ENCODE peak calls at places on chromosome 11, in four cellular contexts. One of them, this sample, is unnamed.
A peak's percentile ranks its signal among the peaks of the same experiment; 100 is the strongest.

GRCh38 chr11:61163714-61164609 is 2.7 kb upstream of the VPS37C start:
- DNase-seq in left ventricle myocardium superior: no peak
- DNase-seq in HFF-Myc: no peak
- DNase-seq in memory B cell: peak; percentile 26
- DNase-seq in this sample: no peak

GRCh38 chr11:67432655-67433349 is 4.5 kb downstream of the RPS6KB2 start:
- DNase-seq in left ventricle myocardium superior: no peak
- DNase-seq in HFF-Myc: no peak
- DNase-seq in memory B cell: no peak
- DNase-seq in this sample: no peak

GRCh38 chr11:21866781-21867180 is 326.1 kb upstream of the ANO5 start:
- DNase-seq in left ventricle myocardium superior: no peak
- DNase-seq in HFF-Myc: no peak
- DNase-seq in memory B cell: no peak
- DNase-seq in this sample: no peak

GRCh38 chr11:31487848-31488247 is 21.6 kb downstream of the IMMP1L start:
- DNase-seq in left ventricle myocardium superior: no peak
- DNase-seq in HFF-Myc: peak; percentile 32
- DNase-seq in memory B cell: no peak
- DNase-seq in this sample: no peak

GRCh38 chr11:130762342-130763037 is 153.8 kb downstream of the SNX19 start:
- DNase-seq in left ventricle myocardium superior: no peak
- DNase-seq in HFF-Myc: no peak
- DNase-seq in memory B cell: no peak
- DNase-seq in this sample: no peak

GRCh38 chr11:92443109-92443508 is 218.5 kb downstream of the FAT3 start:
- DNase-seq in left ventricle myocardium superior: no peak
- DNase-seq in HFF-Myc: no peak
- DNase-seq in memory B cell: no peak
- DNase-seq in this sample: no peak

GRCh38 chr11:125141686-125142535 is 22.6 kb upstream of the PKNOX2 start:
- DNase-seq in left ventricle myocardium superior: peak; percentile 63
- DNase-seq in HFF-Myc: no peak
- DNase-seq in memory B cell: peak; percentile 62
- DNase-seq in this sample: peak; percentile 7

GRCh38 chr11:117378966-117379865 is 51.6 kb downstream of the CEP164 start:
- DNase-seq in left ventricle myocardium superior: peak; percentile 65
- DNase-seq in HFF-Myc: no peak
- DNase-seq in memory B cell: no peak
- DNase-seq in this sample: no peak

GRCh38 chr11:92269021-92269420 is 44.4 kb downstream of the FAT3 start:
- DNase-seq in left ventricle myocardium superior: no peak
- DNase-seq in HFF-Myc: peak; percentile 26
- DNase-seq in memory B cell: no peak
- DNase-seq in this sample: no peak

GRCh38 chr11:76769071-76769560 is 14.0 kb upstream of the TSKU start:
- DNase-seq in left ventricle myocardium superior: peak; percentile 34
- DNase-seq in HFF-Myc: no peak
- DNase-seq in memory B cell: no peak
- DNase-seq in this sample: no peak

GRCh38 chr11:93849751-93850584 is 450 bp downstream of the VSTM5 start:
- DNase-seq in left ventricle myocardium superior: peak; percentile 54
- DNase-seq in HFF-Myc: no peak
- DNase-seq in memory B cell: no peak
- DNase-seq in this sample: no peak

GRCh38 chr11:2862950-2863618 is 22.5 kb downstream of the CDKN1C start:
- DNase-seq in left ventricle myocardium superior: no peak
- DNase-seq in HFF-Myc: no peak
- DNase-seq in memory B cell: no peak
- DNase-seq in this sample: no peak

GRCh38 chr11:44701276-44701675 is 25.5 kb upstream of the TSPAN18 start:
- DNase-seq in left ventricle myocardium superior: no peak
- DNase-seq in HFF-Myc: no peak
- DNase-seq in memory B cell: no peak
- DNase-seq in this sample: no peak

This sample was measured in caudate nucleus.